ENCODE peak calls at places on chromosomes 13 and 19, in seven cellular contexts. C, R, Z, X, U, H and Q are unnamed samples.

GRCh38 chr13:112116187-112116950 is 49.4 kb downstream of the SOX1 start:
- DNase-seq in C (no peak), R (peak), Z (no peak), X (no peak), U (no peak), H (no peak), Q (no peak)

GRCh38 chr19:9883231-9883758 is 48.2 kb downstream of the PIN1 start:
- DNase-seq in C (no peak), R (no peak), Z (peak), X (no peak), U (no peak), H (no peak), Q (no peak)

GRCh38 chr19:5654931-5655330 is 25.4 kb downstream of the MICOS13 start:
- DNase-seq in C (no peak), R (no peak), Z (no peak), X (no peak), U (no peak), H (no peak), Q (no peak)

GRCh38 chr13:73880365-73880764 is 253.8 kb downstream of the KLF12 start:
- DNase-seq in C (no peak), R (no peak), Z (no peak), X (no peak), U (no peak), H (no peak), Q (no peak)

GRCh38 chr13:25276748-25277147 is 10.5 kb downstream of the MTMR6 start:
- DNase-seq in C (no peak), R (no peak), Z (no peak), X (no peak), U (no peak), H (no peak), Q (no peak)

GRCh38 chr13:74423434-74423833 is 289.2 kb upstream of the KLF12 start:
- DNase-seq in C (no peak), R (no peak), Z (no peak), X (no peak), U (no peak), H (no peak), Q (no peak)

GRCh38 chr13:84543976-84544375 is 661.7 kb upstream of the SLITRK1 start:
- DNase-seq in C (no peak), R (no peak), Z (no peak), X (no peak), U (no peak), H (no peak), Q (no peak)

GRCh38 chr13:77040076-77040475 is 13.1 kb upstream of the FBXL3 start:
- DNase-seq in C (no peak), R (no peak), Z (no peak), X (no peak), U (no peak), H (no peak), Q (no peak)

GRCh38 chr19:48123907-48124675 is 13.5 kb upstream of the PLA2G4C start:
- DNase-seq in C (no peak), R (no peak), Z (no peak), X (no peak), U (no peak), H (no peak), Q (no peak)

GRCh38 chr19:53977991-53978731 is 13.3 kb upstream of the CACNG6 start:
- DNase-seq in C (peak), R (no peak), Z (peak), X (peak), U (no peak), H (peak), Q (peak)

GRCh38 chr19:10424011-10424637 is 3.8 kb downstream of the PDE4A start:
- DNase-seq in C (peak), R (peak), Z (peak), X (peak), U (peak), H (peak), Q (peak)

GRCh38 chr13:49020328-49020727 is 44.6 kb downstream of the FNDC3A start:
- DNase-seq in C (no peak), R (no peak), Z (no peak), X (no peak), U (no peak), H (no peak), Q (no peak)

GRCh38 chr19:24040621-24041020 is 46.4 kb upstream of the ZNF254 start:
- DNase-seq in C (no peak), R (no peak), Z (no peak), X (no peak), U (no peak), H (no peak), Q (no peak)

GRCh38 chr13:96822900-96823299 is 171.4 kb downstream of the OXGR1 start:
- DNase-seq in C (no peak), R (peak), Z (peak), X (peak), U (no peak), H (no peak), Q (no peak)

GRCh38 chr13:53499551-53499950 is 470.9 kb downstream of the OLFM4 start:
- DNase-seq in C (no peak), R (no peak), Z (no peak), X (no peak), U (no peak), H (no peak), Q (no peak)

GRCh38 chr13:112970552-112971287 is 1.7 kb downstream of the MCF2L start:
- DNase-seq in C (no peak), R (no peak), Z (peak), X (no peak), U (no peak), H (no peak), Q (no peak)

GRCh38 chr19:47890865-47891621 is 4.9 kb upstream of the SULT2A1 start:
- DNase-seq in C (no peak), R (no peak), Z (no peak), X (no peak), U (no peak), H (no peak), Q (no peak)

GRCh38 chr19:7860902-7861618 is 13.1 kb downstream of the PRR36 start:
- DNase-seq in C (no peak), R (no peak), Z (no peak), X (no peak), U (no peak), H (no peak), Q (peak)

GRCh38 chr19:43425567-43426392 is 11.1 kb downstream of the TEX101 start:
- DNase-seq in C (no peak), R (peak), Z (peak), X (no peak), U (no peak), H (no peak), Q (no peak)

GRCh38 chr19:55258476-55258827 is 365 bp downstream of the PPP6R1 start:
- DNase-seq in C (no peak), R (no peak), Z (peak), X (peak), U (no peak), H (no peak), Q (no peak)

GRCh38 chr13:94480672-94481145 is 1.2 kb upstream of the DCT start:
- DNase-seq in C (no peak), R (no peak), Z (no peak), X (no peak), U (no peak), H (no peak), Q (no peak)

GRCh38 chr13:85313761-85314503 is 485.3 kb downstream of the SLITRK6 start:
- DNase-seq in C (no peak), R (no peak), Z (no peak), X (no peak), U (no peak), H (no peak), Q (no peak)

GRCh38 chr13:30364133-30364532 is 56.8 kb upstream of the KATNAL1 start:
- DNase-seq in C (no peak), R (no peak), Z (no peak), X (no peak), U (no peak), H (no peak), Q (no peak)

GRCh38 chr19:46716672-46717033 is 261 bp downstream of the PRKD2 start:
- DNase-seq in C (no peak), R (no peak), Z (no peak), X (no peak), U (no peak), H (no peak), Q (peak)

GRCh38 chr13:74839656-74840055 is 642.3 kb downstream of the TBC1D4 start:
- DNase-seq in C (no peak), R (no peak), Z (no peak), X (no peak), U (no peak), H (no peak), Q (no peak)

GRCh38 chr13:72295173-72295572 is 428.2 kb upstream of the DACH1 start:
- DNase-seq in C (peak), R (no peak), Z (no peak), X (no peak), U (no peak), H (no peak), Q (no peak)

GRCh38 chr13:51453308-51453958 is 597 bp upstream of the INTS6 start:
- DNase-seq in C (no peak), R (no peak), Z (no peak), X (no peak), U (peak), H (peak), Q (peak)

GRCh38 chr13:51452391-51453307 is at the start of gene INTS6:
- DNase-seq in C (peak), R (peak), Z (peak), X (peak), U (peak), H (peak), Q (peak)

GRCh38 chr13:51456510-51456909 is 3.7 kb upstream of the INTS6 start:
- DNase-seq in C (no peak), R (no peak), Z (no peak), X (no peak), U (no peak), H (no peak), Q (no peak)

GRCh38 chr13:51455532-51455931 is 2.7 kb upstream of the INTS6 start:
- DNase-seq in C (no peak), R (no peak), Z (no peak), X (no peak), U (no peak), H (no peak), Q (no peak)

DNA sequence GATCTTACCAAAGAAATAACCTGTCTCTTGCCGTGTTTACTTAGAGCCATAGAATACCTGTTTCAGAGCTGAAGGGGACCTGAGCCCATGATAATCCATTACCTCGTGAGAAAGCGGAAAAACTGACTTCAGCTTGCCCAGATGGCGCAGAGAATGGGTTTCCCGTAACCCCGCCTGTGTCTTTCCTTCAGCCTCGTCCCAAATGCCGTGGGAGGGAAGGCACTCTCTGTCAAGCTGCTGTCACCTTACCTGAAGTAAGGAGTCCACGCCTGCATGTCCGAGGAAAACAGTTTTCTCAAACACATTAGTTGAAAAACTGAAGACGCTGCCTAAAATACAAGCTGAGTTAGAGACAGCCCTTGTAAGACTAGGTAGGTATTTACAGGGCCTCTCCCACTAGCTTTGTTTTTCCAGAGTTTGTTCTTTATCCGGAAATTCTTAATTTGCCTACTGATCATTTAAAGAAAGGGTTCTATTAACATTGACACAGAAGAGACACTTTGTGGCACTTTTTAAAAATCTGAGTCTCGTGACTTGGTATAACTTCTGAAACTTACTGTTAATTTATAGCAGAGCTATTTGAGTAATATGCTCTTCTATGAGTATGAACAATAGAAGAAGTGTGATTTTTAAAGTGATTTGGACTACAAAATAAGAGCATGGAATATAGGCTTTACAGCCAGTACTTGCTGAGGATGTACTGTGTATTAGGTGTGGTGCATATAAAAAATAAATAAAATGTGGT is 1.3 kb upstream of the INTS6 start:
- DNase-seq in C (peak), R (no peak), Z (no peak), X (peak), U (no peak), H (peak), Q (peak)
- TF ChIP-seq POLR2A in C (no peak), R (no peak), Z (no peak), X (no peak), U (no peak), H (no peak), Q (no peak)

GRCh38 chr19:2477732-2478191 is 1.8 kb downstream of the GADD45B start:
- DNase-seq in C (no peak), R (no peak), Z (no peak), X (peak), U (no peak), H (peak), Q (peak)

GRCh38 chr19:2475018-2475701 is 767 bp upstream of the GADD45B start:
- DNase-seq in C (peak), R (peak), Z (peak), X (peak), U (no peak), H (peak), Q (peak)

GRCh38 chr19:2475702-2476450 is at the start of gene GADD45B:
- DNase-seq in C (peak), R (peak), Z (peak), X (peak), U (peak), H (peak), Q (peak)

GRCh38 chr19:2477141-2477710 is 1.3 kb downstream of the GADD45B start:
- DNase-seq in C (no peak), R (peak), Z (peak), X (peak), U (no peak), H (peak), Q (peak)

DNA sequence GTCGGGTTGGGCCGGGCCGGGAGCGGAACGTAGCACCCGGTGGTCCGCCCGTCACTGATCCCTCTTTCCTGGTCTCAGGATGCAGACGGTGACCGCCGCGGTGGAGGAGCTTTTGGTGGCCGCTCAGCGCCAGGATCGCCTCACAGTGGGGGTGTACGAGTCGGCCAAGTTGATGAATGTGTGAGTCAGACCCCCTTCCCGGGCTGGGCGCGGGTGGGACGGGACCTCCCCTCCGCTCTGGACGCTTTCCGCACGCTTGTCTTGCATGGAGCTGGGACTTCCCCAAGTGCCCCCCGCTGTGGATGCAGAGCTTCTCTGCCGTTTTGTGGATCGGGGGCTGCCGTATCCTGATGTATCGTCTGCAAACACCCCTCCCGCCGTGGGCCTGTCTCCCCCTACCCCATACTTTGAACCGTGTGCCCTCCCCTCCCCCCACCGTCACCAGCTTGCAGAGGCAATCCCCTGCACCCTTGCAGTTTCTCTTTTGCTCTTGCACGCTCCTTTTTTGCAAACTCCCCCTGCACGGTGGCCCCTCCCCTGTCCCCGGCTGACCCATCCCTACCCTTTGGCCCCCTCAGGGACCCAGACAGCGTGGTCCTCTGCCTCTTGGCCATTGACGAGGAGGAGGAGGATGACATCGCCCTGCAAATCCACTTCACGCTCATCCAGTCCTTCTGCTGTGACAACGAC is 669 bp downstream of the GADD45B start:
- DNase-seq in C (peak), R (peak), Z (peak), X (peak), U (no peak), H (peak), Q (no peak)
- TF ChIP-seq POLR2A in C (no peak), R (no peak), Z (no peak), X (no peak), U (no peak), H (no peak), Q (no peak)

GRCh38 chr19:12722566-12723382 is 958 bp downstream of the TNPO2 start:
- DNase-seq in C (peak), R (peak), Z (peak), X (peak), U (peak), H (peak), Q (peak)
- TF ChIP-seq POLR2A in C (peak), R (no peak), Z (peak), X (peak), U (peak), H (no peak), Q (no peak)

DNA sequence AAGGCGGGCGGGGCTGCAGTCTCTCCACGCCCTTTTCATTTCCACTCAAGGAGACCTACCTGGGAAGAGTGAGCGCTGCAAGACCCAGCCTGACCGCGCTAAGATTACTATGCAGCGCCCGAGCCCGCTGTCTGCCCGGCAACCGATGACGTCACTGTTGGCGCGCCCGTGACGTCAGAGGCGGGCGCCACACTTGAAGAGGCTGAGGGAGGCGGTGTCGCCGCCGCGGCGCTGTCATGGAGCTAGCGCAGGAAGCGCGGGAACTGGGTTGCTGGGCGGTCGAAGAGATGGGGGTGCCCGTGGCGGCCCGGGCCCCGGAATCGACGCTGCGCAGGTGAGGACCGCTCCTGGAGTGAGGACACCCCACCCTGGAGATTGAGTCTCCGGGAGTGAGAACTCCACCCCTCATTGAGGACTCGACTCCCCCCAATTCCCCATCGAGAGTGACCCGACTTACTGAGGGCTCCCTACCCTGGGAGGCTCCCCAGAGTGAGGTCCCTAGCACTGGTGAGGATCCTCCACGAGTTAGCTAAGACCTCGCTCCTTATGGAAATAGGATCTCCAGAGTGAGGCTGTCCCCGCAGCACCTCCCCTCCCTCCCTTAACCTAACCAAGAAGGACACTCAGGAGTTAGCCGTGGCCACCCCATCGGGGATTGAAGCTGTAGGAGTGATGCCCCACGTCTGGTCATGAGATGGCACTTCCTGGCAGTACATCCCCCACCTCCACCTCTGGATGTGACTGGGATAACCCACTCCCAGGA is at the start of gene HAUS5:
- DNase-seq in C (peak), R (peak), Z (peak), X (peak), U (peak), H (peak), Q (peak)
- TF ChIP-seq POLR2A in C (peak), R (no peak), Z (peak), X (peak), U (peak), H (no peak), Q (no peak)

GRCh38 chr19:40452016-40452415 is 7.9 kb upstream of the SERTAD3 start:
- DNase-seq in C (no peak), R (no peak), Z (no peak), X (no peak), U (no peak), H (no peak), Q (no peak)

GRCh38 chr19:40445945-40446784 is 2.0 kb upstream of the SERTAD3 start:
- DNase-seq in C (no peak), R (no peak), Z (no peak), X (peak), U (no peak), H (no peak), Q (no peak)

GRCh38 chr19:40453151-40453735 is 9.1 kb upstream of the SERTAD3 start:
- DNase-seq in C (no peak), R (no peak), Z (no peak), X (no peak), U (no peak), H (no peak), Q (no peak)

GRCh38 chr19:40450664-40451063 is 6.5 kb upstream of the SERTAD3 start:
- DNase-seq in C (no peak), R (no peak), Z (no peak), X (no peak), U (no peak), H (no peak), Q (no peak)

GRCh38 chr19:40449506-40449905 is 5.4 kb upstream of the SERTAD3 start:
- DNase-seq in C (no peak), R (no peak), Z (no peak), X (no peak), U (no peak), H (no peak), Q (no peak)
- TF ChIP-seq POLR2A in C (no peak), R (no peak), Z (no peak), X (no peak), U (no peak), H (no peak), Q (no peak)

GRCh38 chr19:38899447-38900219 is at the start of the genes NFKBIB and SIRT2:
- DNase-seq in C (peak), R (peak), Z (peak), X (peak), U (peak), H (peak), Q (peak)
- TF ChIP-seq POLR2A in C (peak), R (no peak), Z (peak), X (peak), U (peak), H (peak), Q (peak)